ENCODE peak calls at places on chromosome 1, in eight cellular contexts. F, E, L, P, S, Z, R and H are unnamed samples.

GRCh38 chr1:173451981-173452380 is 25.2 kb upstream of the PRDX6 start:
- DNase-seq in P (no peak), Z (no peak), L (peak), S (no peak), E (no peak), R (no peak), F (no peak), H (no peak)

GRCh38 chr1:203675596-203676347 is 49.1 kb downstream of the ATP2B4 start:
- DNase-seq in P (no peak), S (no peak), Z (no peak), E (no peak), R (no peak), F (no peak), L (no peak), H (no peak)

GRCh38 chr1:202589190-202589680 is 121.0 kb downstream of the SYT2 start:
- DNase-seq in P (peak), Z (peak), F (no peak), R (peak), E (no peak), L (peak), S (peak), H (no peak)

GRCh38 chr1:47578026-47578861 is 140.4 kb downstream of the FOXD2 start:
- DNase-seq in F (peak), P (no peak), S (no peak), L (no peak), Z (peak), R (no peak), E (peak), H (no peak)

GRCh38 chr1:103560427-103560826 is 11.0 kb upstream of the AMY2B start:
- DNase-seq in S (no peak), F (no peak), E (no peak), P (no peak), Z (no peak), L (no peak), R (no peak), H (no peak)

GRCh38 chr1:165496493-165496892 is 47.3 kb upstream of the LRRC52 start:
- DNase-seq in F (no peak), S (peak), P (no peak), L (no peak), Z (no peak), E (no peak), R (no peak), H (no peak)

GRCh38 chr1:31769720-31770390 is 5.7 kb upstream of the ADGRB2 start:
- DNase-seq in P (no peak), F (no peak), L (no peak), E (no peak), R (no peak), Z (no peak), S (peak), H (no peak)

GRCh38 chr1:53062731-53063591 is 948 bp downstream of the PODN start:
- DNase-seq in E (no peak), L (no peak), S (peak), P (no peak), Z (peak), F (no peak), R (no peak), H (no peak)

GRCh38 chr1:156126043-156126700 is 11.7 kb downstream of the LMNA start:
- DNase-seq in F (no peak), L (peak), R (peak), Z (peak), S (peak), E (no peak), P (peak), H (peak)

GRCh38 chr1:70685300-70686286 is 274.5 kb downstream of the CTH start:
- DNase-seq in R (peak), E (no peak), F (no peak), S (peak), L (peak), P (peak), Z (no peak), H (peak)